ENCODE peak calls at places on chromosomes 3 and 15, in seven cellular contexts. J is BJ; T is epithelial cell of proximal tubule; X is activated T-cell treated with anti-CD3 and anti-CD28 coated beads, Interleukin-2, amount 50 U/mL, for 48 hours; C is NCI-H187 treated with DMSO at 0.1 percent for 48 hours; Y is T-helper 1 cell; S is upper lobe of left lung. A is an unnamed sample.

GRCh38 chr15:33315044-33315443 is 4.3 kb downstream of the RYR3 start:
- DNase-seq in J (no peak), T (no peak), X (no peak), C (no peak), Y (no peak), S (no peak), A (no peak)

GRCh38 chr3:27483117-27484001 is 825 bp downstream of the SLC4A7 start:
- DNase-seq in J (peak; percentile 32), T (no peak), X (peak; percentile 70), C (no peak), Y (peak; percentile 47), S (peak; percentile 60), A (peak; percentile 32)

GRCh38 chr3:194265505-194265892 is 85.6 kb downstream of the CPN2 start:
- DNase-seq in J (peak; percentile 56), T (no peak), X (no peak), C (no peak), Y (no peak), S (peak; percentile 78), A (no peak)

GRCh38 chr3:11185564-11186317 is 31.4 kb downstream of the HRH1 start:
- DNase-seq in J (peak; percentile 92), T (peak; percentile 82), X (no peak), C (no peak), Y (no peak), S (peak; percentile 85), A (peak; percentile 63)

GRCh38 chr15:77099741-77100463 is 29.0 kb upstream of the TSPAN3 start:
- DNase-seq in J (no peak), T (no peak), X (no peak), C (no peak), Y (no peak), S (no peak), A (no peak)

GRCh38 chr3:30227571-30228301 is 378.7 kb upstream of the TGFBR2 start:
- DNase-seq in J (peak; percentile 84), T (no peak), X (no peak), C (no peak), Y (peak; percentile 74), S (no peak), A (no peak)

GRCh38 chr3:71489315-71489761 is 94.2 kb downstream of the FOXP1 start:
- DNase-seq in J (no peak), T (no peak), X (peak; percentile 48), C (no peak), Y (peak; percentile 35), S (no peak), A (no peak)

GRCh38 chr15:79872358-79873017 is 24.3 kb downstream of the MTHFS start:
- DNase-seq in J (no peak), T (no peak), X (no peak), C (no peak), Y (peak; percentile 46), S (peak; percentile 55), A (peak; percentile 78)

GRCh38 chr3:81302045-81302444 is 459.4 kb downstream of the GBE1 start:
- DNase-seq in J (no peak), T (no peak), X (peak; percentile 15), C (no peak), Y (peak; percentile 0), S (peak; percentile 22), A (no peak)

GRCh38 chr15:99702895-99703602 is 30.2 kb downstream of the LYSMD4 start:
- DNase-seq in J (no peak), T (no peak), X (no peak), C (no peak), Y (no peak), S (no peak), A (no peak)

GRCh38 chr3:48268381-48268935 is 27.6 kb downstream of the ZNF589 start:
- DNase-seq in J (no peak), T (no peak), X (peak; percentile 89), C (peak; percentile 64), Y (peak; percentile 83), S (no peak), A (peak; percentile 57)

GRCh38 chr3:11140054-11140712 is 14.1 kb upstream of the HRH1 start:
- DNase-seq in J (no peak), T (no peak), X (peak; percentile 30), C (no peak), Y (peak; percentile 80), S (peak; percentile 48), A (no peak)

GRCh38 chr3:184181596-184181995 is 4.4 kb upstream of the ABCF3 start:
- DNase-seq in J (no peak), T (no peak), X (no peak), C (no peak), Y (no peak), S (no peak), A (no peak)